ENCODE peak calls at places on chromosomes 12 and 14, in nine cellular contexts. One of them, this sample, is unnamed.

GRCh38 chr12:46459881-46460545 is 87.4 kb upstream of the SLC38A2 start:
- DNase-seq in activated T-cell treated with anti-CD3 and anti-CD28 coated beads, Interleukin-2, amount 50 U/mL, for 4 hours: no peak
- DNase-seq in occipital lobe: no peak
- DNase-seq in fibroblast of mammary gland: no peak
- DNase-seq in kidney epithelial cell: no peak
- DNase-seq in NCI-H2081: no peak
- DNase-seq in AG04450: no peak
- DNase-seq in amniotic stem cell: no peak
- DNase-seq in foreskin fibroblast: no peak
- DNase-seq in this sample: no peak

GRCh38 chr14:21072781-21073339 is 2.8 kb downstream of the ARHGEF40 start:
- DNase-seq in foreskin fibroblast: no peak
- DNase-seq in activated T-cell treated with anti-CD3 and anti-CD28 coated beads, Interleukin-2, amount 50 U/mL, for 4 hours: no peak
- DNase-seq in fibroblast of mammary gland: no peak
- DNase-seq in occipital lobe: no peak
- DNase-seq in AG04450: no peak
- DNase-seq in NCI-H2081: no peak
- DNase-seq in amniotic stem cell: no peak
- DNase-seq in kidney epithelial cell: no peak
- DNase-seq in this sample: peak

GRCh38 chr12:68001486-68002466 is 12.5 kb downstream of the IFNG-AS1 start:
- DNase-seq in NCI-H2081: peak
- DNase-seq in occipital lobe: no peak
- DNase-seq in kidney epithelial cell: no peak
- DNase-seq in amniotic stem cell: no peak
- DNase-seq in fibroblast of mammary gland: peak
- DNase-seq in activated T-cell treated with anti-CD3 and anti-CD28 coated beads, Interleukin-2, amount 50 U/mL, for 4 hours: no peak
- DNase-seq in AG04450: no peak
- DNase-seq in foreskin fibroblast: no peak
- DNase-seq in this sample: no peak

GRCh38 chr14:94850332-94851211 is 80.7 kb upstream of the GSC start:
- DNase-seq in activated T-cell treated with anti-CD3 and anti-CD28 coated beads, Interleukin-2, amount 50 U/mL, for 4 hours: no peak
- DNase-seq in AG04450: no peak
- DNase-seq in foreskin fibroblast: no peak
- DNase-seq in occipital lobe: no peak
- DNase-seq in fibroblast of mammary gland: no peak
- DNase-seq in kidney epithelial cell: no peak
- DNase-seq in amniotic stem cell: no peak
- DNase-seq in NCI-H2081: no peak
- DNase-seq in this sample: no peak

GRCh38 chr14:65079201-65079600 is 23.1 kb downstream of the MAX start:
- DNase-seq in amniotic stem cell: no peak
- DNase-seq in occipital lobe: no peak
- DNase-seq in NCI-H2081: no peak
- DNase-seq in AG04450: no peak
- DNase-seq in fibroblast of mammary gland: no peak
- DNase-seq in foreskin fibroblast: no peak
- DNase-seq in kidney epithelial cell: no peak
- DNase-seq in activated T-cell treated with anti-CD3 and anti-CD28 coated beads, Interleukin-2, amount 50 U/mL, for 4 hours: no peak
- DNase-seq in this sample: no peak

GRCh38 chr14:37251778-37252177 is 54.0 kb downstream of the MIPOL1 start:
- DNase-seq in fibroblast of mammary gland: no peak
- DNase-seq in activated T-cell treated with anti-CD3 and anti-CD28 coated beads, Interleukin-2, amount 50 U/mL, for 4 hours: no peak
- DNase-seq in NCI-H2081: peak
- DNase-seq in occipital lobe: no peak
- DNase-seq in amniotic stem cell: no peak
- DNase-seq in AG04450: no peak
- DNase-seq in foreskin fibroblast: no peak
- DNase-seq in kidney epithelial cell: no peak
- DNase-seq in this sample: no peak

GRCh38 chr12:122123051-122123760 is 44.6 kb downstream of the MLXIP start:
- DNase-seq in occipital lobe: peak
- DNase-seq in foreskin fibroblast: peak
- DNase-seq in amniotic stem cell: peak
- DNase-seq in kidney epithelial cell: no peak
- DNase-seq in AG04450: no peak
- DNase-seq in fibroblast of mammary gland: peak
- DNase-seq in activated T-cell treated with anti-CD3 and anti-CD28 coated beads, Interleukin-2, amount 50 U/mL, for 4 hours: peak
- DNase-seq in NCI-H2081: peak
- DNase-seq in this sample: peak

GRCh38 chr12:92702754-92703679 is at the start of gene PLEKHG7:
- DNase-seq in occipital lobe: no peak
- DNase-seq in activated T-cell treated with anti-CD3 and anti-CD28 coated beads, Interleukin-2, amount 50 U/mL, for 4 hours: no peak
- DNase-seq in NCI-H2081: no peak
- DNase-seq in fibroblast of mammary gland: no peak
- DNase-seq in foreskin fibroblast: no peak
- DNase-seq in amniotic stem cell: no peak
- DNase-seq in kidney epithelial cell: peak
- DNase-seq in AG04450: no peak
- DNase-seq in this sample: peak

GRCh38 chr14:98953544-98954346 is 318.3 kb downstream of the BCL11B start:
- DNase-seq in NCI-H2081: no peak
- DNase-seq in occipital lobe: no peak
- DNase-seq in amniotic stem cell: no peak
- DNase-seq in foreskin fibroblast: peak
- DNase-seq in kidney epithelial cell: no peak
- DNase-seq in activated T-cell treated with anti-CD3 and anti-CD28 coated beads, Interleukin-2, amount 50 U/mL, for 4 hours: no peak
- DNase-seq in fibroblast of mammary gland: peak
- DNase-seq in AG04450: no peak
- DNase-seq in this sample: peak

GRCh38 chr12:15796493-15797141 is 7.4 kb upstream of the EPS8 start:
- DNase-seq in amniotic stem cell: no peak
- DNase-seq in fibroblast of mammary gland: peak
- DNase-seq in foreskin fibroblast: peak
- DNase-seq in kidney epithelial cell: no peak
- DNase-seq in occipital lobe: no peak
- DNase-seq in NCI-H2081: no peak
- DNase-seq in activated T-cell treated with anti-CD3 and anti-CD28 coated beads, Interleukin-2, amount 50 U/mL, for 4 hours: no peak
- DNase-seq in AG04450: no peak
- DNase-seq in this sample: no peak

GRCh38 chr14:81927069-81927468 is 393.4 kb upstream of the SEL1L start:
- DNase-seq in kidney epithelial cell: no peak
- DNase-seq in occipital lobe: no peak
- DNase-seq in amniotic stem cell: no peak
- DNase-seq in activated T-cell treated with anti-CD3 and anti-CD28 coated beads, Interleukin-2, amount 50 U/mL, for 4 hours: no peak
- DNase-seq in fibroblast of mammary gland: no peak
- DNase-seq in foreskin fibroblast: no peak
- DNase-seq in AG04450: no peak
- DNase-seq in NCI-H2081: no peak
- DNase-seq in this sample: peak

GRCh38 chr14:39266589-39266870 is 32.8 kb downstream of the MIA2 start:
- DNase-seq in fibroblast of mammary gland: no peak
- DNase-seq in AG04450: no peak
- DNase-seq in amniotic stem cell: peak
- DNase-seq in occipital lobe: peak
- DNase-seq in activated T-cell treated with anti-CD3 and anti-CD28 coated beads, Interleukin-2, amount 50 U/mL, for 4 hours: no peak
- DNase-seq in foreskin fibroblast: peak
- DNase-seq in NCI-H2081: no peak
- DNase-seq in kidney epithelial cell: no peak
- DNase-seq in this sample: peak

GRCh38 chr12:29656762-29657538 is 126.8 kb downstream of the TMTC1 start:
- DNase-seq in foreskin fibroblast: no peak
- DNase-seq in fibroblast of mammary gland: no peak
- DNase-seq in activated T-cell treated with anti-CD3 and anti-CD28 coated beads, Interleukin-2, amount 50 U/mL, for 4 hours: no peak
- DNase-seq in kidney epithelial cell: no peak
- DNase-seq in AG04450: no peak
- DNase-seq in NCI-H2081: no peak
- DNase-seq in amniotic stem cell: no peak
- DNase-seq in occipital lobe: no peak
- DNase-seq in this sample: no peak

GRCh38 chr14:90168425-90169105 is 87.8 kb upstream of the PSMC1 start:
- DNase-seq in kidney epithelial cell: no peak
- DNase-seq in occipital lobe: no peak
- DNase-seq in activated T-cell treated with anti-CD3 and anti-CD28 coated beads, Interleukin-2, amount 50 U/mL, for 4 hours: no peak
- DNase-seq in fibroblast of mammary gland: peak
- DNase-seq in AG04450: no peak
- DNase-seq in amniotic stem cell: no peak
- DNase-seq in NCI-H2081: no peak
- DNase-seq in foreskin fibroblast: peak
- DNase-seq in this sample: no peak

GRCh38 chr12:79063258-79063657 is 198.7 kb downstream of the SYT1 start:
- DNase-seq in kidney epithelial cell: no peak
- DNase-seq in foreskin fibroblast: no peak
- DNase-seq in NCI-H2081: no peak
- DNase-seq in fibroblast of mammary gland: no peak
- DNase-seq in AG04450: peak
- DNase-seq in amniotic stem cell: no peak
- DNase-seq in activated T-cell treated with anti-CD3 and anti-CD28 coated beads, Interleukin-2, amount 50 U/mL, for 4 hours: no peak
- DNase-seq in occipital lobe: no peak
- DNase-seq in this sample: no peak

GRCh38 chr14:63573579-63573978 is 30.4 kb upstream of the PPP2R5E start:
- DNase-seq in occipital lobe: no peak
- DNase-seq in activated T-cell treated with anti-CD3 and anti-CD28 coated beads, Interleukin-2, amount 50 U/mL, for 4 hours: no peak
- DNase-seq in NCI-H2081: no peak
- DNase-seq in foreskin fibroblast: peak
- DNase-seq in fibroblast of mammary gland: no peak
- DNase-seq in kidney epithelial cell: peak
- DNase-seq in AG04450: no peak
- DNase-seq in amniotic stem cell: no peak
- DNase-seq in this sample: no peak

GRCh38 chr12:65798903-65799302 is 25.4 kb upstream of the HMGA2 start:
- DNase-seq in kidney epithelial cell: no peak
- DNase-seq in fibroblast of mammary gland: no peak
- DNase-seq in amniotic stem cell: no peak
- DNase-seq in AG04450: no peak
- DNase-seq in foreskin fibroblast: no peak
- DNase-seq in occipital lobe: no peak
- DNase-seq in NCI-H2081: no peak
- DNase-seq in activated T-cell treated with anti-CD3 and anti-CD28 coated beads, Interleukin-2, amount 50 U/mL, for 4 hours: no peak
- DNase-seq in this sample: no peak

GRCh38 chr12:22083167-22083566 is 37.1 kb downstream of the CMAS start:
- DNase-seq in activated T-cell treated with anti-CD3 and anti-CD28 coated beads, Interleukin-2, amount 50 U/mL, for 4 hours: peak
- DNase-seq in occipital lobe: no peak
- DNase-seq in NCI-H2081: peak
- DNase-seq in amniotic stem cell: peak
- DNase-seq in fibroblast of mammary gland: peak
- DNase-seq in foreskin fibroblast: no peak
- DNase-seq in AG04450: no peak
- DNase-seq in kidney epithelial cell: no peak
- DNase-seq in this sample: no peak

GRCh38 chr12:111135293-111135832 is 215.0 kb upstream of the MYL2 start:
- DNase-seq in activated T-cell treated with anti-CD3 and anti-CD28 coated beads, Interleukin-2, amount 50 U/mL, for 4 hours: no peak
- DNase-seq in kidney epithelial cell: no peak
- DNase-seq in NCI-H2081: no peak
- DNase-seq in fibroblast of mammary gland: no peak
- DNase-seq in foreskin fibroblast: no peak
- DNase-seq in amniotic stem cell: no peak
- DNase-seq in occipital lobe: no peak
- DNase-seq in AG04450: no peak
- DNase-seq in this sample: no peak

GRCh38 chr12:96237465-96238077 is 43.4 kb downstream of the ELK3 start:
- DNase-seq in occipital lobe: no peak
- DNase-seq in foreskin fibroblast: peak
- DNase-seq in AG04450: peak
- DNase-seq in amniotic stem cell: peak
- DNase-seq in fibroblast of mammary gland: peak
- DNase-seq in activated T-cell treated with anti-CD3 and anti-CD28 coated beads, Interleukin-2, amount 50 U/mL, for 4 hours: peak
- DNase-seq in NCI-H2081: no peak
- DNase-seq in kidney epithelial cell: peak
- DNase-seq in this sample: no peak

GRCh38 chr12:11664101-11664500 is 14.6 kb downstream of the ETV6 start:
- DNase-seq in amniotic stem cell: no peak
- DNase-seq in fibroblast of mammary gland: no peak
- DNase-seq in activated T-cell treated with anti-CD3 and anti-CD28 coated beads, Interleukin-2, amount 50 U/mL, for 4 hours: no peak
- DNase-seq in NCI-H2081: no peak
- DNase-seq in kidney epithelial cell: no peak
- DNase-seq in AG04450: no peak
- DNase-seq in occipital lobe: no peak
- DNase-seq in foreskin fibroblast: no peak
- DNase-seq in this sample: no peak

GRCh38 chr14:56185991-56186390 is 67.8 kb downstream of the PELI2 start:
- DNase-seq in fibroblast of mammary gland: no peak
- DNase-seq in NCI-H2081: peak
- DNase-seq in activated T-cell treated with anti-CD3 and anti-CD28 coated beads, Interleukin-2, amount 50 U/mL, for 4 hours: no peak
- DNase-seq in amniotic stem cell: no peak
- DNase-seq in foreskin fibroblast: no peak
- DNase-seq in occipital lobe: no peak
- DNase-seq in AG04450: no peak
- DNase-seq in kidney epithelial cell: no peak
- DNase-seq in this sample: no peak

GRCh38 chr12:51023625-51024395 is 2.4 kb downstream of the SLC11A2 start:
- DNase-seq in kidney epithelial cell: no peak
- DNase-seq in occipital lobe: no peak
- DNase-seq in foreskin fibroblast: no peak
- DNase-seq in NCI-H2081: no peak
- DNase-seq in fibroblast of mammary gland: no peak
- DNase-seq in activated T-cell treated with anti-CD3 and anti-CD28 coated beads, Interleukin-2, amount 50 U/mL, for 4 hours: no peak
- DNase-seq in AG04450: no peak
- DNase-seq in amniotic stem cell: no peak
- DNase-seq in this sample: no peak

GRCh38 chr12:29992366-29992765 is 208.6 kb upstream of the TMTC1 start:
- DNase-seq in amniotic stem cell: no peak
- DNase-seq in fibroblast of mammary gland: no peak
- DNase-seq in AG04450: no peak
- DNase-seq in kidney epithelial cell: no peak
- DNase-seq in occipital lobe: no peak
- DNase-seq in activated T-cell treated with anti-CD3 and anti-CD28 coated beads, Interleukin-2, amount 50 U/mL, for 4 hours: no peak
- DNase-seq in NCI-H2081: no peak
- DNase-seq in foreskin fibroblast: no peak
- DNase-seq in this sample: no peak

GRCh38 chr12:64175254-64175945 is 46.7 kb downstream of the KICS2 start:
- DNase-seq in foreskin fibroblast: peak
- DNase-seq in fibroblast of mammary gland: peak
- DNase-seq in NCI-H2081: no peak
- DNase-seq in kidney epithelial cell: no peak
- DNase-seq in AG04450: no peak
- DNase-seq in activated T-cell treated with anti-CD3 and anti-CD28 coated beads, Interleukin-2, amount 50 U/mL, for 4 hours: no peak
- DNase-seq in occipital lobe: no peak
- DNase-seq in amniotic stem cell: no peak
- DNase-seq in this sample: no peak

GRCh38 chr14:73422515-73422914 is 35.8 kb downstream of the NUMB start:
- DNase-seq in fibroblast of mammary gland: no peak
- DNase-seq in amniotic stem cell: no peak
- DNase-seq in activated T-cell treated with anti-CD3 and anti-CD28 coated beads, Interleukin-2, amount 50 U/mL, for 4 hours: no peak
- DNase-seq in NCI-H2081: no peak
- DNase-seq in foreskin fibroblast: no peak
- DNase-seq in occipital lobe: no peak
- DNase-seq in AG04450: no peak
- DNase-seq in kidney epithelial cell: no peak
- DNase-seq in this sample: no peak

GRCh38 chr12:6091786-6092566 is 32.5 kb downstream of the VWF start:
- DNase-seq in kidney epithelial cell: no peak
- DNase-seq in occipital lobe: no peak
- DNase-seq in foreskin fibroblast: no peak
- DNase-seq in AG04450: no peak
- DNase-seq in fibroblast of mammary gland: no peak
- DNase-seq in activated T-cell treated with anti-CD3 and anti-CD28 coated beads, Interleukin-2, amount 50 U/mL, for 4 hours: no peak
- DNase-seq in amniotic stem cell: no peak
- DNase-seq in NCI-H2081: no peak
- DNase-seq in this sample: no peak

GRCh38 chr12:104975621-104976343 is 10.3 kb upstream of the NOPCHAP1 start:
- DNase-seq in occipital lobe: no peak
- DNase-seq in foreskin fibroblast: no peak
- DNase-seq in activated T-cell treated with anti-CD3 and anti-CD28 coated beads, Interleukin-2, amount 50 U/mL, for 4 hours: no peak
- DNase-seq in AG04450: no peak
- DNase-seq in NCI-H2081: no peak
- DNase-seq in kidney epithelial cell: no peak
- DNase-seq in amniotic stem cell: peak
- DNase-seq in fibroblast of mammary gland: peak
- DNase-seq in this sample: no peak

GRCh38 chr14:21997300-21997699 is 323.7 kb upstream of the OR4E1 start:
- DNase-seq in amniotic stem cell: no peak
- DNase-seq in AG04450: no peak
- DNase-seq in occipital lobe: no peak
- DNase-seq in fibroblast of mammary gland: peak
- DNase-seq in activated T-cell treated with anti-CD3 and anti-CD28 coated beads, Interleukin-2, amount 50 U/mL, for 4 hours: peak
- DNase-seq in kidney epithelial cell: no peak
- DNase-seq in NCI-H2081: no peak
- DNase-seq in foreskin fibroblast: no peak
- DNase-seq in this sample: no peak

GRCh38 chr14:69423279-69423678 is 24.8 kb downstream of the SLC39A9 start:
- DNase-seq in kidney epithelial cell: no peak
- DNase-seq in occipital lobe: no peak
- DNase-seq in NCI-H2081: no peak
- DNase-seq in amniotic stem cell: no peak
- DNase-seq in foreskin fibroblast: no peak
- DNase-seq in AG04450: no peak
- DNase-seq in fibroblast of mammary gland: peak
- DNase-seq in activated T-cell treated with anti-CD3 and anti-CD28 coated beads, Interleukin-2, amount 50 U/mL, for 4 hours: no peak
- DNase-seq in this sample: no peak

This sample was measured in HuH-7.